ENCODE peak calls at places on chromosomes 7 and 10, in five cellular contexts. R is cardiac fibroblast; Q is IMR-90; E is CD4-positive, alpha-beta memory T cell; U is iPS DF 6.9. P is an unnamed sample.

GRCh38 chr7:81769891-81770818 is at the start of gene HGF:
- DNase-seq in R (peak), Q (peak), E (no peak), U (no peak), P (peak)

GRCh38 chr7:65798111-65799075 is 74.5 kb upstream of the VKORC1L1 start:
- DNase-seq in R (peak), Q (peak), E (peak), U (no peak), P (peak)

GRCh38 chr7:18313970-18314369 is 181.6 kb upstream of the HDAC9 start:
- DNase-seq in R (no peak), Q (no peak), E (no peak), U (no peak), P (no peak)

GRCh38 chr7:149161241-149161848 is 14.1 kb downstream of the ZNF398 start:
- DNase-seq in R (peak), Q (peak), E (no peak), U (no peak), P (no peak)

GRCh38 chr10:119190353-119190752 is 11.7 kb upstream of the PRDX3 start:
- DNase-seq in R (peak), Q (peak), E (no peak), U (no peak), P (peak)

GRCh38 chr10:112484399-112484798 is 37.4 kb downstream of the VTI1A start:
- DNase-seq in R (no peak), Q (no peak), E (no peak), U (no peak), P (no peak)

GRCh38 chr10:49632406-49633317 is 18.8 kb downstream of the CHAT start:
- DNase-seq in R (peak), Q (peak), E (no peak), U (no peak), P (no peak)

GRCh38 chr10:71821909-71822763 is 28.9 kb downstream of the PSAP start:
- DNase-seq in R (no peak), Q (peak), E (no peak), U (no peak), P (peak)

DNA sequence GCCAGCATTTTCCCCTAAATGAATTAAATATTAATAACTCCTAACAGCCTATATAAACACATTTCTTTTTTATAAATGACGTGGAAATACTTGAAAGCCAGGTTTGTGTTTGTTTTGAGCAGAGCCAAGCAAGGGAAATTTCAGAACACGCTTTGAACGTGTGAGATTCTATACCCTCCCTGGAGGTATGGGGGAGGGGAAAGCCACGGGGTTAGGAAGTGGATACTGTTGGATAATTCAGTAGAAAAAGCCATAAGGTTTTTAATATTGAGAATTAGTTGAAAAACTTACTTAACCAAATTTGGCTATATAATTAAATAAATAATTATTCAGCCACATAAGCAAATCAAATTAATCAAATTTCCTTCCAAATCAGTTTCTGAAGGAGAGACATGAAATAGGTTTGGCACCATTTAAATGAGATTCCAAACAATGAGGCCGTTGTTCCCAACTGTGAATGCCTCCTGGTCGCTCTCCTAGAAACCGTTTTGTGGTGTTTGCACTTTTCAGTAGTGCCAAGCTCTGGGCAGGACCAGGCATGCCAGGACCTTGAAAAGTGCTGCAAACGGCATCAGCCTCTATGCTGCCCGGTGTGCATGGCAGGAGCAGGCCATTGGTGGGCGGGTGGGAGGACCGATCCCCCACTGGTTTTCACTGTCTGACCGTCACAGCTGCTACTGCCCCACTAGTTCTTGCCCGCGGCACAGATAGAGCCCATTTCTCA is 88.1 kb downstream of the SEPTIN14 start:
- DNase-seq in R (no peak), Q (no peak), E (no peak), U (no peak), P (no peak)
- H3K4me3 ChIP-seq in R (no peak), Q (no peak), E (no peak), U (no peak), P (no peak)

DNA sequence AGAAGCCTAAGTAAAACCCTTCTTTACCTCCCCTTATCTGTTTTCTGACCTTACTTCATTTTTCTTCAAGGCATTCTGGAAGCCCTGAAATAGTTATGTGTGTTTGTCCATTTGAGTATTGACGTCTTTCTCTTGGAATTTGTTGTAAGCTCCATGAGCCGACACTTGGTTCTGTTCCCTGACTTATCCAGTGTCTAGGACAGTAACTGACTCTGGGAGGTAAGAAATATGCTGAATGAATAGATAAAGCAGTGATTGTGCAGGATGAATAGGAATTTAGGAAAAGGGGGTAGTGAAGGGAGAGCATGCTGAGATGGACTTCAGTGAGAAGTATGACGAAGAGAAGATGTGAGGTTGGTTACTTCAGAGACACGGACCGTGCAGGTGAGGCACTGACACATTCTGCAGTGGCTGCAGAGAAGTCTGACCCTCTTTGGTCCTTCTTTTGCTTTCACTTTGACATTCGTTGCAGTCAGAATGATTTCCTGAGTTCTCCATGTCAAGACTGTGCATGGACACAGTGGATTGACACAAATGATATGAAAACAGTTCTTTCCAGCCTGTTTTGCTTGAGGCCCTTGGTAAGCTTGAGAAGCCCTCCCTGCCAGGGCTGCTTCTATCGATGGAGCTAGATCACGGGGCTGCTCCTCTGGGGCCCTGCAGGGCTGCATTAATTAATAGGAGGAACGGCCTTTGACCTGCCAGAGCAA is 261.5 kb upstream of the SORCS1 start:
- DNase-seq in R (peak), Q (no peak), E (no peak), U (no peak), P (no peak)
- H3K4me3 ChIP-seq in R (no peak), Q (no peak), E (no peak), U (no peak), P (no peak)

GRCh38 chr10:77967611-77968022 is 41.1 kb upstream of the DLG5 start:
- DNase-seq in R (no peak), Q (no peak), E (no peak), U (no peak), P (no peak)
- H3K4me3 ChIP-seq in R (no peak), Q (no peak), E (no peak), U (no peak), P (no peak)

DNA sequence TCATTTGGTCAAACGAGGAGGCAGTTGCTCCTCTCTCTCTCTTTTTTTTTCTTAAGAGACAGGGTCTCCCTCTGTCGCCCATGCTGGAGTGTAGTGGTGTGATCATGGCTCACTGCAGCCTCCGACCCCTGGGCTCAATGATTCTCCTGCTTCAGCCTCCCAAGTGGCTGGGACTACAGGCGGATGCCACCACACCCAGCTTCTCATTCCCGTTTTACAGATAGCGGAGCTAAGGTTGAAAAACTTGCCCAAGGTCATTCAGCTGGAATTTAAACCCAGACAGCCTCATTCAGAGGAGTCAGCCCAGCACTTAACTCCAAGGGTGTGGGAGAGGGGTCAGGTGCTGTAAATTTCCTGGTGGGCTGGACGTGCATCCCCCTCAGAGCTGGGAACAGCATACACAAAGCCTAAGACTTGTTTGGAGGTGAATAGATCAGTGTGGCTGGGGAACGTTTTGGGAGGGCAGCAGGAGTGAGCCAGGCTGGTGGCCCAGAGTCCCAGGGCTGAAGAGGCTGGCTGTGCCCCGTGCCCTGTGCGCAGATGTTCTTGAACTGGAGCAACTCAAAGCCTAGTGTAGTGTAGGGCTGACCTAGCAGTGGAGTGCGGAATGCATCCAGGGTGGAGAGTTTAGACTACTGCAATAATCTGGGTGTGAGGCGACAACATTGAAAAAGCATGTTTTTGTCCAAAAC is 2.3 kb downstream of the HTRA1 start:
- DNase-seq in R (no peak), Q (no peak), E (no peak), U (no peak), P (no peak)
- H3K4me3 ChIP-seq in R (peak), Q (peak), E (no peak), U (no peak), P (peak)

GRCh38 chr10:79440281-79440680 is 5.1 kb downstream of the ZCCHC24 start:
- DNase-seq in R (no peak), Q (no peak), E (no peak), U (no peak), P (no peak)

GRCh38 chr10:79438699-79439085 is 6.7 kb downstream of the ZCCHC24 start:
- DNase-seq in R (no peak), Q (no peak), E (no peak), U (no peak), P (no peak)

GRCh38 chr10:79442171-79443040 is 3.0 kb downstream of the ZCCHC24 start:
- DNase-seq in R (no peak), Q (no peak), E (no peak), U (no peak), P (no peak)

GRCh38 chr10:79443338-79444242 is 1.8 kb downstream of the ZCCHC24 start:
- DNase-seq in R (no peak), Q (peak), E (peak), U (no peak), P (no peak)

DNA sequence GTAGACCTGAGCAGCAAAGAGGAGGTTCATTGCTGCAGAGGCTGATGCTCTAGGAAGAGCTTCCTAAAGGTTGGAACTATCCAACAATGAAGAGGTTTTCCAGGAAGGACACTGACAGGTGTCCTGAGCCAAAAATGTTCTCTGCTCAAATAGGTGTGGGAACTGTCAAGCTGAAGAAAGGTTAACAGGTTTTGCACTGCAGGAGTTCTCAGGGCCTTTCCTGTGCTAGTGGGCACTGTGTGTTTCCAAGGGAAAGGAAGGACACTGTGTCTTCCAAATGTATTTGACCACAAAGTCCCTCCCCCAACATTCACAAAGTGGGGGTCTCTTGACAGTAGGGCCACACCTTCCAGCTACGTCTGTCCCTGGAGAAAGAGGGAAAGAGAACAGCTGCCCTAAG is 4.0 kb downstream of the ZCCHC24 start:
- DNase-seq in R (no peak), Q (no peak), E (no peak), U (no peak), P (no peak)
- H3K4me3 ChIP-seq in R (no peak), Q (no peak), E (no peak), U (no peak), P (no peak)

P was measured in BJ.